ENCODE peak calls at places on chromosomes 11 and 22, in nine cellular contexts. R is NCI-H1105; D is effector memory CD8-positive, alpha-beta T cell; N is K562; C is cardiac fibroblast; I is H7; L is AG20443; X is stimulated activated CD8-positive, alpha-beta memory T cell treated with anti-CD3 and anti-CD28 coated beads, Interleukin-4, amount 100 ng/mL, for 24 hours; A is coronary artery. B is an unnamed sample.
A peak's percentile ranks its signal among the peaks of the same experiment; 100 is the strongest.

GRCh38 chr11:79028214-79028613 is 412.6 kb downstream of the TENM4 start:
- DNase-seq in R (no peak), D (no peak), N (no peak), C (no peak), I (no peak), L (no peak), X (no peak), A (peak; percentile 62), B (no peak)

GRCh38 chr11:47204633-47204989 is 10.2 kb upstream of the DDB2 start:
- DNase-seq in R (no peak), D (no peak), N (peak; percentile 13), C (peak; percentile 79), I (peak; percentile 69), L (peak; percentile 47), X (no peak), A (no peak), B (no peak)

GRCh38 chr11:2580061-2580421 is 119.8 kb downstream of the KCNQ1OT1 start:
- DNase-seq in R (no peak), D (no peak), N (no peak), C (no peak), I (no peak), L (no peak), X (no peak), A (no peak), B (no peak)

GRCh38 chr22:44549021-44549420 is 51.0 kb upstream of the RTL6 start:
- DNase-seq in R (no peak), D (no peak), N (no peak), C (no peak), I (peak; percentile 47), L (no peak), X (no peak), A (no peak), B (no peak)

GRCh38 chr11:39641749-39642148 is 1817.7 kb downstream of the LRRC4C start:
- DNase-seq in R (no peak), D (no peak), N (no peak), C (no peak), I (no peak), L (no peak), X (no peak), A (no peak), B (no peak)

GRCh38 chr11:1225386-1226225 is 2.7 kb downstream of the MUC5B start:
- DNase-seq in R (no peak), D (no peak), N (no peak), C (no peak), I (peak; percentile 76), L (no peak), X (no peak), A (no peak), B (no peak)

GRCh38 chr11:130431337-130431773 is 2.9 kb upstream of the ADAMTS8 start:
- DNase-seq in R (peak; percentile 80), D (peak; percentile 70), N (peak; percentile 59), C (peak; percentile 76), I (peak; percentile 90), L (peak; percentile 58), X (peak; percentile 60), A (no peak), B (peak; percentile 85)

GRCh38 chr11:19777032-19777341 is 64.3 kb downstream of the NAV2 start:
- DNase-seq in R (peak; percentile 31), D (no peak), N (no peak), C (peak; percentile 19), I (peak; percentile 88), L (peak; percentile 73), X (no peak), A (peak; percentile 74), B (peak; percentile 26)

GRCh38 chr11:72758690-72759389 is 6.6 kb upstream of the ARAP1 start:
- DNase-seq in R (peak; percentile 74), D (no peak), N (peak; percentile 80), C (peak; percentile 93), I (no peak), L (no peak), X (no peak), A (no peak), B (no peak)

GRCh38 chr22:23856721-23857605 is 712 bp upstream of the SLC2A11 start:
- DNase-seq in R (peak; percentile 13), D (no peak), N (no peak), C (peak; percentile 45), I (peak; percentile 88), L (peak; percentile 69), X (no peak), A (no peak), B (peak; percentile 85)

GRCh38 chr11:32379714-32380113 is 55.6 kb downstream of the WT1 start:
- DNase-seq in R (no peak), D (no peak), N (no peak), C (peak; percentile 36), I (no peak), L (no peak), X (no peak), A (no peak), B (no peak)

GRCh38 chr11:68956142-68956541 is 24.6 kb downstream of the MRGPRD start:
- DNase-seq in R (no peak), D (peak; percentile 10), N (peak; percentile 78), C (no peak), I (peak; percentile 95), L (no peak), X (no peak), A (no peak), B (peak; percentile 93)